ENCODE peak calls at places on chromosomes 4 and X, in nine cellular contexts. One of them, this sample, is unnamed.

GRCh38 chrX:119155416-119156035 is 27.9 kb upstream of the KIAA1210 start:
- DNase-seq in sigmoid colon: no peak
- DNase-seq in K562: peak; percentile 7
- DNase-seq in stomach: no peak
- DNase-seq in suprapubic skin: no peak
- DNase-seq in SK-N-SH: no peak
- DNase-seq in upper lobe of left lung: no peak
- DNase-seq in HepG2: no peak
- DNase-seq in esophagus muscularis mucosa: no peak
- DNase-seq in this sample: peak; percentile 21

GRCh38 chr4:38489924-38490639 is 173.9 kb upstream of the KLF3 start:
- DNase-seq in sigmoid colon: peak; percentile 67
- DNase-seq in K562: no peak
- DNase-seq in stomach: peak; percentile 52
- DNase-seq in suprapubic skin: no peak
- DNase-seq in SK-N-SH: no peak
- DNase-seq in upper lobe of left lung: no peak
- DNase-seq in HepG2: peak; percentile 28
- DNase-seq in esophagus muscularis mucosa: peak; percentile 70
- DNase-seq in this sample: peak; percentile 52

GRCh38 chr4:77819409-77819835 is 254 bp upstream of the CNOT6L start:
- DNase-seq in sigmoid colon: no peak
- DNase-seq in K562: peak; percentile 44
- DNase-seq in stomach: no peak
- DNase-seq in suprapubic skin: peak; percentile 69
- DNase-seq in SK-N-SH: peak; percentile 73
- DNase-seq in upper lobe of left lung: no peak
- DNase-seq in HepG2: no peak
- DNase-seq in esophagus muscularis mucosa: no peak
- DNase-seq in this sample: no peak

GRCh38 chr4:155705664-155706063 is 39.0 kb downstream of the GUCY1A1 start:
- DNase-seq in sigmoid colon: no peak
- DNase-seq in K562: no peak
- DNase-seq in stomach: no peak
- DNase-seq in suprapubic skin: no peak
- DNase-seq in SK-N-SH: no peak
- DNase-seq in upper lobe of left lung: no peak
- DNase-seq in HepG2: peak; percentile 4
- DNase-seq in esophagus muscularis mucosa: no peak
- DNase-seq in this sample: no peak

GRCh38 chr4:82480786-82481317 is 50.5 kb downstream of the ENOPH1 start:
- DNase-seq in sigmoid colon: no peak
- DNase-seq in K562: no peak
- DNase-seq in stomach: no peak
- DNase-seq in suprapubic skin: no peak
- DNase-seq in SK-N-SH: no peak
- DNase-seq in upper lobe of left lung: no peak
- DNase-seq in HepG2: no peak
- DNase-seq in esophagus muscularis mucosa: peak; percentile 66
- DNase-seq in this sample: no peak

GRCh38 chr4:159367421-159368105 is 264.7 kb downstream of the RAPGEF2 start:
- DNase-seq in sigmoid colon: no peak
- DNase-seq in K562: no peak
- DNase-seq in stomach: no peak
- DNase-seq in suprapubic skin: no peak
- DNase-seq in SK-N-SH: no peak
- DNase-seq in upper lobe of left lung: no peak
- DNase-seq in HepG2: no peak
- DNase-seq in esophagus muscularis mucosa: no peak
- DNase-seq in this sample: no peak

GRCh38 chr4:110515676-110516075 is 39.7 kb downstream of the ENPEP start:
- DNase-seq in sigmoid colon: no peak
- DNase-seq in K562: no peak
- DNase-seq in stomach: no peak
- DNase-seq in suprapubic skin: no peak
- DNase-seq in SK-N-SH: no peak
- DNase-seq in upper lobe of left lung: no peak
- DNase-seq in HepG2: no peak
- DNase-seq in esophagus muscularis mucosa: no peak
- DNase-seq in this sample: no peak

GRCh38 chr4:15373363-15373762 is 54.5 kb upstream of the C1QTNF7 start:
- DNase-seq in sigmoid colon: no peak
- DNase-seq in K562: no peak
- DNase-seq in stomach: no peak
- DNase-seq in suprapubic skin: no peak
- DNase-seq in SK-N-SH: no peak
- DNase-seq in upper lobe of left lung: no peak
- DNase-seq in HepG2: no peak
- DNase-seq in esophagus muscularis mucosa: no peak
- DNase-seq in this sample: no peak

GRCh38 chr4:105895324-105895608 is at the start of gene NPNT:
- DNase-seq in sigmoid colon: no peak
- DNase-seq in K562: no peak
- DNase-seq in stomach: no peak
- DNase-seq in suprapubic skin: no peak
- DNase-seq in SK-N-SH: peak; percentile 60
- DNase-seq in upper lobe of left lung: peak; percentile 92
- DNase-seq in HepG2: no peak
- DNase-seq in esophagus muscularis mucosa: no peak
- DNase-seq in this sample: peak; percentile 44

GRCh38 chrX:40947276-40947675 is 138.0 kb upstream of the USP9X start:
- DNase-seq in sigmoid colon: no peak
- DNase-seq in K562: no peak
- DNase-seq in stomach: no peak
- DNase-seq in suprapubic skin: no peak
- DNase-seq in SK-N-SH: no peak
- DNase-seq in upper lobe of left lung: no peak
- DNase-seq in HepG2: no peak
- DNase-seq in esophagus muscularis mucosa: no peak
- DNase-seq in this sample: no peak

GRCh38 chr4:166078956-166079355 is 205.9 kb downstream of the TLL1 start:
- DNase-seq in sigmoid colon: no peak
- DNase-seq in K562: no peak
- DNase-seq in stomach: no peak
- DNase-seq in suprapubic skin: no peak
- DNase-seq in SK-N-SH: no peak
- DNase-seq in upper lobe of left lung: no peak
- DNase-seq in HepG2: no peak
- DNase-seq in esophagus muscularis mucosa: no peak
- DNase-seq in this sample: no peak

GRCh38 chr4:140673729-140674128 is 82.5 kb downstream of the TBC1D9 start:
- DNase-seq in sigmoid colon: no peak
- DNase-seq in K562: no peak
- DNase-seq in stomach: no peak
- DNase-seq in suprapubic skin: no peak
- DNase-seq in SK-N-SH: peak; percentile 79
- DNase-seq in upper lobe of left lung: no peak
- DNase-seq in HepG2: no peak
- DNase-seq in esophagus muscularis mucosa: no peak
- DNase-seq in this sample: no peak

GRCh38 chr4:57374866-57375595 is 264.8 kb upstream of the IGFBP7 start:
- DNase-seq in sigmoid colon: no peak
- DNase-seq in K562: no peak
- DNase-seq in stomach: no peak
- DNase-seq in suprapubic skin: no peak
- DNase-seq in SK-N-SH: no peak
- DNase-seq in upper lobe of left lung: no peak
- DNase-seq in HepG2: no peak
- DNase-seq in esophagus muscularis mucosa: no peak
- DNase-seq in this sample: no peak

GRCh38 chr4:57370691-57371090 is 260.5 kb upstream of the IGFBP7 start:
- DNase-seq in sigmoid colon: no peak
- DNase-seq in K562: no peak
- DNase-seq in stomach: no peak
- DNase-seq in suprapubic skin: no peak
- DNase-seq in SK-N-SH: no peak
- DNase-seq in upper lobe of left lung: no peak
- DNase-seq in HepG2: no peak
- DNase-seq in esophagus muscularis mucosa: no peak
- DNase-seq in this sample: no peak

GRCh38 chr4:57373971-57374370 is 263.8 kb upstream of the IGFBP7 start:
- DNase-seq in sigmoid colon: no peak
- DNase-seq in K562: no peak
- DNase-seq in stomach: no peak
- DNase-seq in suprapubic skin: no peak
- DNase-seq in SK-N-SH: no peak
- DNase-seq in upper lobe of left lung: no peak
- DNase-seq in HepG2: no peak
- DNase-seq in esophagus muscularis mucosa: no peak
- DNase-seq in this sample: no peak

GRCh38 chr4:57369446-57369845 is 259.3 kb upstream of the IGFBP7 start:
- DNase-seq in sigmoid colon: no peak
- DNase-seq in K562: no peak
- DNase-seq in stomach: no peak
- DNase-seq in suprapubic skin: no peak
- DNase-seq in SK-N-SH: no peak
- DNase-seq in upper lobe of left lung: no peak
- DNase-seq in HepG2: no peak
- DNase-seq in esophagus muscularis mucosa: no peak
- DNase-seq in this sample: no peak
- TF ChIP-seq EP300 in sigmoid colon: no peak
- TF ChIP-seq EP300 in K562: no peak
- TF ChIP-seq EP300 in stomach: no peak
- TF ChIP-seq EP300 in suprapubic skin: no peak
- TF ChIP-seq EP300 in SK-N-SH: no peak
- TF ChIP-seq EP300 in upper lobe of left lung: no peak
- TF ChIP-seq EP300 in HepG2: no peak
- TF ChIP-seq EP300 in esophagus muscularis mucosa: no peak
- TF ChIP-seq EP300 in this sample: no peak

GRCh38 chr4:86356425-86356824 is 3.4 kb downstream of the MAPK10 start:
- DNase-seq in sigmoid colon: no peak
- DNase-seq in K562: no peak
- DNase-seq in stomach: no peak
- DNase-seq in suprapubic skin: no peak
- DNase-seq in SK-N-SH: no peak
- DNase-seq in upper lobe of left lung: no peak
- DNase-seq in HepG2: no peak
- DNase-seq in esophagus muscularis mucosa: no peak
- DNase-seq in this sample: no peak

GRCh38 chr4:86358176-86358701 is 1.6 kb downstream of the MAPK10 start:
- DNase-seq in sigmoid colon: no peak
- DNase-seq in K562: no peak
- DNase-seq in stomach: no peak
- DNase-seq in suprapubic skin: no peak
- DNase-seq in SK-N-SH: no peak
- DNase-seq in upper lobe of left lung: no peak
- DNase-seq in HepG2: no peak
- DNase-seq in esophagus muscularis mucosa: no peak
- DNase-seq in this sample: no peak

GRCh38 chr4:86356831-86357230 is 3.0 kb downstream of the MAPK10 start:
- DNase-seq in sigmoid colon: no peak
- DNase-seq in K562: no peak
- DNase-seq in stomach: no peak
- DNase-seq in suprapubic skin: no peak
- DNase-seq in SK-N-SH: no peak
- DNase-seq in upper lobe of left lung: no peak
- DNase-seq in HepG2: no peak
- DNase-seq in esophagus muscularis mucosa: no peak
- DNase-seq in this sample: no peak

GRCh38 chr4:86359944-86360478 is at the start of gene MAPK10:
- DNase-seq in sigmoid colon: peak; percentile 88
- DNase-seq in K562: peak; percentile 14
- DNase-seq in stomach: peak; percentile 38
- DNase-seq in suprapubic skin: peak; percentile 69
- DNase-seq in SK-N-SH: peak; percentile 76
- DNase-seq in upper lobe of left lung: no peak
- DNase-seq in HepG2: no peak
- DNase-seq in esophagus muscularis mucosa: no peak
- DNase-seq in this sample: peak; percentile 57

GRCh38 chr4:86357608-86358007 is 2.2 kb downstream of the MAPK10 start:
- DNase-seq in sigmoid colon: no peak
- DNase-seq in K562: no peak
- DNase-seq in stomach: no peak
- DNase-seq in suprapubic skin: no peak
- DNase-seq in SK-N-SH: peak; percentile 34
- DNase-seq in upper lobe of left lung: no peak
- DNase-seq in HepG2: no peak
- DNase-seq in esophagus muscularis mucosa: no peak
- DNase-seq in this sample: no peak
- TF ChIP-seq POLR2AphosphoS5 in sigmoid colon: no peak
- TF ChIP-seq POLR2AphosphoS5 in K562: no peak
- TF ChIP-seq POLR2AphosphoS5 in stomach: no peak
- TF ChIP-seq POLR2AphosphoS5 in suprapubic skin: no peak
- TF ChIP-seq POLR2AphosphoS5 in SK-N-SH: no peak
- TF ChIP-seq POLR2AphosphoS5 in upper lobe of left lung: no peak
- TF ChIP-seq POLR2AphosphoS5 in HepG2: no peak
- TF ChIP-seq POLR2AphosphoS5 in esophagus muscularis mucosa: no peak
- TF ChIP-seq POLR2AphosphoS5 in this sample: no peak

GRCh38 chr4:108068422-108068821 is 78.7 kb downstream of the HADH start:
- DNase-seq in sigmoid colon: no peak
- DNase-seq in K562: no peak
- DNase-seq in stomach: no peak
- DNase-seq in suprapubic skin: no peak
- DNase-seq in SK-N-SH: no peak
- DNase-seq in upper lobe of left lung: no peak
- DNase-seq in HepG2: no peak
- DNase-seq in esophagus muscularis mucosa: no peak
- DNase-seq in this sample: no peak
- TF ChIP-seq EP300 in sigmoid colon: no peak
- TF ChIP-seq EP300 in K562: no peak
- TF ChIP-seq EP300 in stomach: no peak
- TF ChIP-seq EP300 in suprapubic skin: no peak
- TF ChIP-seq EP300 in SK-N-SH: no peak
- TF ChIP-seq EP300 in upper lobe of left lung: no peak
- TF ChIP-seq EP300 in HepG2: no peak
- TF ChIP-seq EP300 in esophagus muscularis mucosa: no peak
- TF ChIP-seq EP300 in this sample: no peak

GRCh38 chr4:123116412-123116811 is 194.0 kb upstream of the NUDT6 start:
- DNase-seq in sigmoid colon: no peak
- DNase-seq in K562: no peak
- DNase-seq in stomach: no peak
- DNase-seq in suprapubic skin: no peak
- DNase-seq in SK-N-SH: peak; percentile 32
- DNase-seq in upper lobe of left lung: no peak
- DNase-seq in HepG2: peak; percentile 37
- DNase-seq in esophagus muscularis mucosa: no peak
- DNase-seq in this sample: no peak

GRCh38 chr4:123114915-123115756 is 192.7 kb upstream of the NUDT6 start:
- DNase-seq in sigmoid colon: no peak
- DNase-seq in K562: no peak
- DNase-seq in stomach: no peak
- DNase-seq in suprapubic skin: no peak
- DNase-seq in SK-N-SH: peak; percentile 23
- DNase-seq in upper lobe of left lung: peak; percentile 77
- DNase-seq in HepG2: no peak
- DNase-seq in esophagus muscularis mucosa: no peak
- DNase-seq in this sample: no peak

GRCh38 chr4:123121241-123121907 is 199.0 kb upstream of the NUDT6 start:
- DNase-seq in sigmoid colon: no peak
- DNase-seq in K562: no peak
- DNase-seq in stomach: no peak
- DNase-seq in suprapubic skin: no peak
- DNase-seq in SK-N-SH: no peak
- DNase-seq in upper lobe of left lung: no peak
- DNase-seq in HepG2: peak; percentile 69
- DNase-seq in esophagus muscularis mucosa: no peak
- DNase-seq in this sample: no peak

GRCh38 chr4:123125477-123125876 is 203.1 kb upstream of the NUDT6 start:
- DNase-seq in sigmoid colon: no peak
- DNase-seq in K562: no peak
- DNase-seq in stomach: no peak
- DNase-seq in suprapubic skin: no peak
- DNase-seq in SK-N-SH: no peak
- DNase-seq in upper lobe of left lung: no peak
- DNase-seq in HepG2: no peak
- DNase-seq in esophagus muscularis mucosa: no peak
- DNase-seq in this sample: no peak

GRCh38 chr4:123120473-123120872 is 198.1 kb upstream of the NUDT6 start:
- DNase-seq in sigmoid colon: no peak
- DNase-seq in K562: no peak
- DNase-seq in stomach: no peak
- DNase-seq in suprapubic skin: no peak
- DNase-seq in SK-N-SH: no peak
- DNase-seq in upper lobe of left lung: no peak
- DNase-seq in HepG2: no peak
- DNase-seq in esophagus muscularis mucosa: no peak
- DNase-seq in this sample: no peak
- TF ChIP-seq POLR2AphosphoS5 in sigmoid colon: no peak
- TF ChIP-seq POLR2AphosphoS5 in K562: no peak
- TF ChIP-seq POLR2AphosphoS5 in stomach: no peak
- TF ChIP-seq POLR2AphosphoS5 in suprapubic skin: no peak
- TF ChIP-seq POLR2AphosphoS5 in SK-N-SH: no peak
- TF ChIP-seq POLR2AphosphoS5 in upper lobe of left lung: no peak
- TF ChIP-seq POLR2AphosphoS5 in HepG2: no peak
- TF ChIP-seq POLR2AphosphoS5 in esophagus muscularis mucosa: no peak
- TF ChIP-seq POLR2AphosphoS5 in this sample: no peak